ENCODE peak calls at places on chromosome 13, in five cellular contexts. N is M059J, I is brain microvascular endothelial cell, F is pancreas, O is endothelial cell. A is an unnamed sample.
A peak's percentile ranks its signal among the peaks of the same experiment; 100 is the strongest.

GRCh38 chr13:104143760-104144406 is 1077.7 kb upstream of the SLC10A2 start:
- DNase-seq in N (peak; percentile 29), F (no peak), I (no peak), O (no peak), A (peak; percentile 47)

GRCh38 chr13:72643339-72643989 is 84.0 kb downstream of the MZT1 start:
- DNase-seq in F (no peak), I (peak; percentile 70), O (peak; percentile 64), N (peak; percentile 28), A (peak; percentile 34)

GRCh38 chr13:91126806-91127205 is 220.7 kb upstream of the MIR17HG start:
- DNase-seq in F (no peak), N (no peak), O (no peak), I (peak; percentile 28), A (no peak)

GRCh38 chr13:27968316-27969072 is 621 bp downstream of the CDX2 start:
- DNase-seq in I (no peak), O (no peak), F (no peak), N (no peak), A (no peak)

GRCh38 chr13:110129539-110130186 is 177.3 kb downstream of the COL4A1 start:
- DNase-seq in O (peak; percentile 1), F (no peak), N (no peak), I (no peak), A (no peak)

GRCh38 chr13:71522976-71523517 is 344.0 kb downstream of the DACH1 start:
- DNase-seq in I (no peak), F (no peak), N (no peak), O (no peak), A (no peak)

GRCh38 chr13:42873081-42873480 is 91.7 kb downstream of the FAM216B start:
- DNase-seq in F (no peak), O (no peak), N (no peak), I (no peak), A (no peak)

GRCh38 chr13:20197361-20197834 is 4.7 kb upstream of the GJB2 start:
- DNase-seq in I (no peak), N (peak; percentile 31), O (no peak), F (no peak), A (peak; percentile 62)

GRCh38 chr13:52786747-52787146 is 47.1 kb upstream of the CNMD start:
- DNase-seq in O (no peak), N (no peak), I (no peak), F (no peak), A (peak; percentile 50)

GRCh38 chr13:98997738-98998641 is 20.1 kb upstream of the DOCK9 start:
- DNase-seq in F (no peak), O (no peak), I (no peak), N (peak; percentile 92), A (no peak)

GRCh38 chr13:60699636-60700035 is 302.6 kb downstream of the TDRD3 start:
- DNase-seq in O (no peak), F (no peak), N (no peak), I (no peak), A (no peak)

GRCh38 chr13:34356686-34357434 is 538.9 kb downstream of the RFC3 start:
- DNase-seq in O (no peak), I (no peak), F (no peak), N (no peak), A (peak; percentile 24)

GRCh38 chr13:106520205-106521004 is 15.1 kb downstream of the EFNB2 start:
- DNase-seq in F (no peak), I (no peak), N (no peak), O (no peak), A (peak; percentile 68)

GRCh38 chr13:72201726-72202125 is 334.7 kb upstream of the DACH1 start:
- DNase-seq in F (no peak), N (no peak), O (no peak), I (no peak), A (no peak)

GRCh38 chr13:19172647-19173030 is 9.0 kb downstream of the TUBA3C start:
- DNase-seq in I (no peak), N (no peak), F (no peak), O (no peak), A (no peak)

GRCh38 chr13:100106005-100106404 is 17.1 kb downstream of the PCCA start:
- DNase-seq in I (no peak), O (no peak), N (no peak), F (no peak), A (peak; percentile 46)

GRCh38 chr13:111572956-111573355 is 252.5 kb downstream of the TEX29 start:
- DNase-seq in O (no peak), I (no peak), N (no peak), F (peak; percentile 82), A (no peak)

GRCh38 chr13:32917504-32917903 is 98.7 kb upstream of the KL start:
- DNase-seq in I (peak; percentile 12), F (no peak), N (peak; percentile 43), O (no peak), A (no peak)

GRCh38 chr13:28470286-28470685 is 24.6 kb downstream of the FLT1 start:
- DNase-seq in O (no peak), F (no peak), N (no peak), I (no peak), A (no peak)

GRCh38 chr13:94713556-94714182 is 1.3 kb upstream of the SOX21 start:
- DNase-seq in N (no peak), I (no peak), F (no peak), O (no peak), A (no peak)

GRCh38 chr13:108425056-108425455 is 155.5 kb downstream of the TNFSF13B start:
- DNase-seq in N (no peak), I (peak; percentile 86), F (no peak), O (no peak), A (peak; percentile 70)

A was measured in astrocyte of the hippocampus.